ENCODE peak calls at places on chromosomes 16 and 17, in four cellular contexts. C is fibroblast of lung, A is pancreas, Y is ovary. E is an unnamed sample.

GRCh38 chr17:41620583-41621434 is 3.6 kb downstream of the KRT17 start:
- DNase-seq in C (no peak), A (no peak), Y (peak; percentile 21), E (peak; percentile 31)

GRCh38 chr16:12147681-12148479 is 171.3 kb downstream of the SNX29 start:
- DNase-seq in C (no peak), A (no peak), Y (no peak), E (no peak)

GRCh38 chr16:81548551-81548900 is 103.9 kb downstream of the CMIP start:
- DNase-seq in C (no peak), A (no peak), Y (no peak), E (no peak)

GRCh38 chr17:19555746-19556145 is 22.1 kb downstream of the SLC47A1 start:
- DNase-seq in C (no peak), A (no peak), Y (no peak), E (no peak)

GRCh38 chr17:75099881-75100595 is 9.7 kb upstream of the ARMC7 start:
- DNase-seq in C (no peak), A (no peak), Y (no peak), E (no peak)

GRCh38 chr16:61936522-61936921 is 99.7 kb downstream of the CDH8 start:
- DNase-seq in C (no peak), A (no peak), Y (no peak), E (no peak)

GRCh38 chr16:30030011-30030685 is 923 bp downstream of the TLCD3B start:
- DNase-seq in C (no peak), A (no peak), Y (no peak), E (no peak)

GRCh38 chr16:84755004-84755672 is 55.3 kb downstream of the USP10 start:
- DNase-seq in C (no peak), A (no peak), Y (no peak), E (no peak)

GRCh38 chr16:1169285-1170075 is 16.6 kb downstream of the CACNA1H start:
- DNase-seq in C (no peak), A (no peak), Y (peak; percentile 81), E (no peak)

GRCh38 chr16:46772463-46772862 is 24.3 kb upstream of the MYLK3 start:
- DNase-seq in C (no peak), A (no peak), Y (no peak), E (no peak)

GRCh38 chr16:72915331-72915730 is 132.6 kb downstream of the ZFHX3 start:
- DNase-seq in C (no peak), A (no peak), Y (no peak), E (no peak)

GRCh38 chr17:75468779-75469373 is 12.4 kb downstream of the TMEM94 start:
- DNase-seq in C (no peak), A (no peak), Y (no peak), E (no peak)

GRCh38 chr17:43962479-43962878 is 8.7 kb upstream of the PYY start:
- DNase-seq in C (no peak), A (no peak), Y (no peak), E (no peak)

GRCh38 chr17:280901-281300 is 71.7 kb downstream of the RPH3AL start:
- DNase-seq in C (no peak), A (peak; percentile 26), Y (peak; percentile 20), E (no peak)

GRCh38 chr16:14020141-14020540 is 51.0 kb upstream of the MRTFB start:
- DNase-seq in C (no peak), A (no peak), Y (no peak), E (no peak)

GRCh38 chr17:1232786-1233185 is 37.5 kb upstream of the BHLHA9 start:
- DNase-seq in C (peak; percentile 58), A (no peak), Y (no peak), E (peak; percentile 18)

GRCh38 chr16:56317998-56318912 is 107.1 kb downstream of the AMFR start:
- DNase-seq in C (peak; percentile 81), A (peak; percentile 90), Y (peak; percentile 90), E (no peak)

DNA sequence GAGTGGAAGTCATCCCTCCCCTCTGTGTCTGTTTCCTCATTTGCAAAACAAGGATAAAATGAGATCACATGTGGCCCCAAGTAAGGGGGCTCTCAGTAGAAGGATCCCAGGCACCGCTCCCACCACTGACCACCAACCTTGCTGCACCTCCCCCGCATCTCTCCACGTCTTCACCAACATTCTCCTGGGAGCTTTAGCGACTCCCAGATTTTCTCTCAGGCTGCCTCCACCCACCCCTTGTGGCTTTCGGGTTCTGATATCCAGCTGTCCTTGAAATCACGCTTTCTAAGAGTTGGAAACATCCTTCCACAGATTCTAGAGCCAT is 16.4 kb upstream of the NTN1 start:
- DNase-seq in C (no peak), A (no peak), Y (no peak), E (no peak)
- H3K27me3 ChIP-seq in C (peaks cover 16% of the 10 kb centered on the region), A (peaks cover 5% of the 10 kb centered on the region), Y (no peaks in the 10 kb centered on the region), E (peaks cover 11% of the 10 kb centered on the region)

DNA sequence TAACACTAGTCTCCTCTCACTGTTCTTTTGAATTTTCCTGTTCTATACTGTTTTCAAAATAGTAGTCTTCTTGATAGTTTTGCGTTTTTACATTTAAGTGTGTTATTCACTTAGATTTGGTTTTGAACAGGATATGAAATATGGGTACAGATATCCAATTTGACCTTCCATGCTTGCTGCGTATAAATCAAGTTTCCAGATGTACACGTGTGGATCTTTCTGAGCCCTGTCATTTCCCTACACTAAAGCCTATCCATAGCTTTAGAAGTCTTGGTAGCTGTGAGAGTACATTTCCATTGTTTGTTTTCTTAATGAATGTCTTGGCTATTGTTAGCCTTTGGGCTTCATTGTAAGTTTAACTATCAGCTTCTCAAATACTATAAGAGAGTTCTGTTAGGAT is 20.4 kb downstream of the CYLD start:
- DNase-seq in C (peak; percentile 14), A (no peak), Y (no peak), E (no peak)
- TF ChIP-seq CTCF in C (no peak), A (no peak), Y (no peak), E (no peak)

GRCh38 chr17:3025421-3026124 is 37.8 kb downstream of the OR1D5 start:
- DNase-seq in C (no peak), A (peak; percentile 43), Y (peak; percentile 23), E (no peak)
- H3K36me3 ChIP-seq in C (no peaks in the 10 kb centered on the region), A (peaks cover 14% of the 10 kb centered on the region), Y (no peaks in the 10 kb centered on the region), E (no peaks in the 10 kb centered on the region)

GRCh38 chr17:77728022-77728671 is 230.4 kb upstream of the TNRC6C start:
- DNase-seq in C (no peak), A (no peak), Y (no peak), E (peak; percentile 22)

GRCh38 chr17:77730376-77730775 is 228.1 kb upstream of the TNRC6C start:
- DNase-seq in C (no peak), A (no peak), Y (no peak), E (no peak)

GRCh38 chr17:77727216-77727615 is 231.3 kb upstream of the TNRC6C start:
- DNase-seq in C (no peak), A (no peak), Y (no peak), E (no peak)

GRCh38 chr17:77728871-77729270 is 229.6 kb upstream of the TNRC6C start:
- DNase-seq in C (no peak), A (peak; percentile 3), Y (no peak), E (no peak)

GRCh38 chr17:77729587-77729986 is 228.9 kb upstream of the TNRC6C start:
- DNase-seq in C (no peak), A (no peak), Y (no peak), E (no peak)
- H3K27me3 ChIP-seq in C (peaks cover 5% of the 10 kb centered on the region), A (no peaks in the 10 kb centered on the region), Y (no peaks in the 10 kb centered on the region), E (peaks cover 7% of the 10 kb centered on the region)

DNA sequence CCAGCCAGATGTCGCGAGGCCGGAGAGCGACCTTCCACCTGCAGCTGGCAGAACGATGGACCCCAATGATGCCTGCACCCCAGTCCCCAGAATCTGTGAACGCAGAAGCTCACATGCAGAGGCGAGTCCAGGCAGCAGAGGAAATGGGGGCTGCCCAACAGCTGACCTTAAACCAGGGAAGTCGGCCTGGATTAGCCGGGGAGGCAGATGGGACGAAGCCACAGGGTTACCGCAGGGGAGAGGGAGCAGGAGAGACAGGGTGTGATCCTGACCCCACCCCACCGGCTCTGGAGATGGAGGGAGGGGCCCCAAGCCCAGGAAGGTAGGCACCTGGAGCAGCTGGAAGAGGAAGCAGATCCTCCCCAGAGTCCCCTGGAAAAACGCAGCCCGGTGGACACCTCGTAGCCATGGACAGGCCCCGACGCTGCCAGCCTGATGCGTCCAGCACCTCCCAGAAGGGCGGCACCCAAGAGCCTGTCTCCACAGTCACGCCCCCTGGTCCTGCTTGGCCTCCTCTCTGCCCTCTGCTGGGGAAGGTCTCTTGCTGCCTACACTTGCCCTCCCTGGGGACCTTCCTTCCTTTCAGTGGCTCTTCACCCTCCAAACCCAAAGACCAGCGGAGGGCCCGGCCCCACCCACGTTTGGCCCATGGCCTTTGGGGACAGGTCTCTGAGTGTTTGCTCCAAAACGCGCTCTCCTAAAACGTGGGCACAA is 37.3 kb downstream of the PIEZO1 start:
- DNase-seq in C (no peak), A (no peak), Y (no peak), E (no peak)
- TF ChIP-seq CTCF in C (peak; percentile 24), A (no peak), Y (no peak), E (peak; percentile 41)

GRCh38 chr16:8904018-8904430 is 21.9 kb downstream of the LITAFD start:
- DNase-seq in C (no peak), A (no peak), Y (no peak), E (no peak)
- H3K36me3 ChIP-seq in C (peaks cover 12% of the 10 kb centered on the region), A (peaks cover 41% of the 10 kb centered on the region), Y (no peaks in the 10 kb centered on the region), E (peaks cover 32% of the 10 kb centered on the region)

GRCh38 chr17:8913879-8914278 is 46.4 kb upstream of the PIK3R6 start:
- DNase-seq in C (no peak), A (no peak), Y (no peak), E (no peak)
- H3K27me3 ChIP-seq in C (no peaks in the 10 kb centered on the region), A (no peaks in the 10 kb centered on the region), Y (no peaks in the 10 kb centered on the region), E (peaks cover 5% of the 10 kb centered on the region)

GRCh38 chr16:22395960-22396359 is 21.5 kb upstream of the CDR2 start:
- DNase-seq in C (no peak), A (no peak), Y (no peak), E (no peak)
- TF ChIP-seq CTCF in C (no peak), A (no peak), Y (no peak), E (no peak)